ENCODE peak calls at places on chromosomes 5 and 9, in five cellular contexts. N is hypothalamus, A is NCI-H1417 treated with DMSO at 0.1 percent for 48 hours, Q is astrocyte, S is T-helper 2 cell. B is an unnamed sample.

GRCh38 chr9:72149231-72149975 is at the start of gene GDA:
- DNase-seq in S (no peak), Q (no peak), A (no peak), N (no peak), B (no peak)

GRCh38 chr5:134124289-134125194 is 10.1 kb downstream of the TCF7 start:
- DNase-seq in A (no peak), N (no peak), S (peak), Q (peak), B (no peak)

GRCh38 chr5:148063861-148064260 is at the start of gene SPINK5:
- DNase-seq in N (no peak), Q (no peak), S (no peak), A (no peak), B (no peak)

GRCh38 chr9:134894136-134894860 is 13.7 kb downstream of the FCN2 start:
- DNase-seq in Q (no peak), N (no peak), A (no peak), S (no peak), B (no peak)

GRCh38 chr9:115877852-115878450 is 275.6 kb upstream of the PAPPA start:
- DNase-seq in N (no peak), S (no peak), Q (no peak), A (no peak), B (no peak)

GRCh38 chr9:13939129-13939528 is 374.8 kb downstream of the NFIB start:
- DNase-seq in S (no peak), Q (peak), A (no peak), N (no peak), B (no peak)

GRCh38 chr5:143898914-143899591 is 87.1 kb downstream of the HMHB1 start:
- DNase-seq in A (no peak), N (no peak), S (no peak), Q (no peak), B (no peak)

GRCh38 chr9:121636411-121636865 is 15.0 kb upstream of the DAB2IP start:
- DNase-seq in Q (peak), N (peak), S (no peak), A (no peak), B (no peak)

GRCh38 chr5:66958984-66959641 is 237.5 kb downstream of the CD180 start:
- DNase-seq in Q (peak), A (no peak), S (no peak), N (peak), B (no peak)

GRCh38 chr5:176817864-176818377 is 7.6 kb downstream of the UNC5A start:
- DNase-seq in A (no peak), S (no peak), Q (no peak), N (no peak), B (peak)

GRCh38 chr9:97990259-97990658 is 7.1 kb downstream of the ANP32B start:
- DNase-seq in Q (peak), S (no peak), N (no peak), A (no peak), B (peak)

GRCh38 chr5:10227396-10227795 is 22.3 kb downstream of the ATPSCKMT start:
- DNase-seq in N (no peak), S (no peak), Q (peak), A (no peak), B (no peak)

GRCh38 chr9:118940477-118940876 is 428.8 kb downstream of the BRINP1 start:
- DNase-seq in N (no peak), Q (no peak), S (no peak), A (no peak), B (no peak)

B was measured in SW 1271.